ENCODE peak calls at places on chromosomes 5 and 9, in eight cellular contexts. P is HepG2; T is CD4-positive, alpha-beta T cell; L is right atrium auricular region; H is naive thymus-derived CD4-positive, alpha-beta T cell; M is HCT116; O is H9; Y is esophagus squamous epithelium. R is an unnamed sample. For H3K27me3, the result is how much of the 10 kb centered on the place peaks cover.

GRCh38 chr9:9523476-9523875 is 1089.3 kb downstream of the PTPRD start:
- DNase-seq in Y (no peak), P (no peak), O (no peak), H (no peak), M (no peak), L (no peak), T (no peak), R (no peak)

GRCh38 chr5:15992918-15993317 is 186.7 kb downstream of the MARCHF11 start:
- DNase-seq in Y (no peak), P (no peak), L (no peak), H (no peak), M (no peak), O (no peak), T (no peak), R (no peak)

GRCh38 chr5:172403191-172403794 is 51.0 kb downstream of the SH3PXD2B start:
- DNase-seq in Y (no peak), L (peak), M (no peak), H (no peak), T (no peak), O (no peak), P (no peak), R (no peak)

GRCh38 chr5:90644132-90644531 is 85.5 kb downstream of the ADGRV1 start:
- DNase-seq in T (no peak), L (no peak), M (no peak), Y (no peak), P (no peak), H (no peak), O (no peak), R (no peak)

GRCh38 chr9:12464910-12465512 is 228.2 kb upstream of the TYRP1 start:
- DNase-seq in M (no peak), L (no peak), H (no peak), T (no peak), Y (no peak), O (no peak), P (peak), R (no peak)

GRCh38 chr9:2093920-2094597 is 78.9 kb downstream of the SMARCA2 start:
- DNase-seq in T (no peak), L (no peak), O (peak), H (no peak), P (no peak), M (no peak), Y (no peak), R (peak)

GRCh38 chr5:139749242-139749641 is 46.4 kb upstream of the PSD2 start:
- DNase-seq in H (no peak), M (no peak), O (no peak), T (no peak), P (no peak), Y (no peak), L (no peak), R (no peak)

GRCh38 chr5:16505140-16505891 is 39.7 kb upstream of the ZNF622 start:
- DNase-seq in L (no peak), H (no peak), Y (no peak), T (no peak), P (no peak), O (no peak), M (no peak), R (no peak)

GRCh38 chr5:76813982-76814562 is 4.8 kb upstream of the F2RL1 start:
- DNase-seq in O (no peak), P (peak), Y (no peak), M (peak), T (no peak), H (no peak), L (no peak), R (peak)

GRCh38 chr9:93918071-93918470 is 37.1 kb downstream of the BARX1 start:
- DNase-seq in L (no peak), P (no peak), Y (no peak), H (no peak), M (no peak), O (no peak), T (no peak), R (no peak)

GRCh38 chr9:114902773-114903589 is 27.4 kb downstream of the TNFSF8 start:
- DNase-seq in M (no peak), H (no peak), T (no peak), P (no peak), O (no peak), Y (no peak), L (no peak), R (no peak)

GRCh38 chr9:122723690-122724089 is at the start of gene OR1L4:
- DNase-seq in O (no peak), P (no peak), Y (no peak), L (no peak), M (no peak), T (no peak), H (no peak), R (no peak)

GRCh38 chr9:111233963-111234362 is 96.1 kb downstream of the OR2K2 start:
- DNase-seq in P (no peak), L (no peak), H (no peak), Y (no peak), T (no peak), M (no peak), O (no peak), R (no peak)

GRCh38 chr5:51567636-51568035 is 184.4 kb downstream of the ISL1 start:
- DNase-seq in Y (no peak), O (no peak), H (no peak), T (no peak), L (no peak), M (no peak), P (no peak), R (no peak)

GRCh38 chr9:34884732-34885131 is 73.4 kb upstream of the PHF24 start:
- DNase-seq in Y (no peak), L (no peak), M (no peak), P (no peak), H (no peak), O (no peak), T (no peak), R (no peak)

GRCh38 chr9:116208417-116209232 is 55.0 kb downstream of the PAPPA start:
- DNase-seq in M (no peak), T (no peak), H (no peak), Y (no peak), P (no peak), L (no peak), O (no peak), R (no peak)

GRCh38 chr5:42810905-42811590 is 644 bp downstream of the SELENOP start:
- DNase-seq in O (no peak), M (no peak), P (no peak), Y (no peak), T (no peak), L (no peak), H (no peak), R (no peak)
- H3K27me3 ChIP-seq in O (under half), M (under half), P (under half), Y (under half), T (under half), L (under half), H (under half), R (under half)

GRCh38 chr9:135762921-135763320 is 60.9 kb downstream of the KCNT1 start:
- DNase-seq in L (no peak), M (no peak), O (no peak), H (no peak), Y (no peak), T (no peak), P (no peak), R (no peak)

GRCh38 chr9:135764731-135765130 is 62.7 kb downstream of the KCNT1 start:
- DNase-seq in O (no peak), M (no peak), L (no peak), H (no peak), Y (no peak), P (no peak), T (no peak), R (no peak)

GRCh38 chr9:135765416-135765815 is 63.4 kb downstream of the KCNT1 start:
- DNase-seq in T (no peak), P (no peak), Y (no peak), M (no peak), L (no peak), O (no peak), H (no peak), R (no peak)

GRCh38 chr9:135761845-135762168 is 59.8 kb downstream of the KCNT1 start:
- DNase-seq in T (no peak), H (no peak), L (no peak), M (no peak), P (no peak), Y (no peak), O (no peak), R (no peak)

DNA sequence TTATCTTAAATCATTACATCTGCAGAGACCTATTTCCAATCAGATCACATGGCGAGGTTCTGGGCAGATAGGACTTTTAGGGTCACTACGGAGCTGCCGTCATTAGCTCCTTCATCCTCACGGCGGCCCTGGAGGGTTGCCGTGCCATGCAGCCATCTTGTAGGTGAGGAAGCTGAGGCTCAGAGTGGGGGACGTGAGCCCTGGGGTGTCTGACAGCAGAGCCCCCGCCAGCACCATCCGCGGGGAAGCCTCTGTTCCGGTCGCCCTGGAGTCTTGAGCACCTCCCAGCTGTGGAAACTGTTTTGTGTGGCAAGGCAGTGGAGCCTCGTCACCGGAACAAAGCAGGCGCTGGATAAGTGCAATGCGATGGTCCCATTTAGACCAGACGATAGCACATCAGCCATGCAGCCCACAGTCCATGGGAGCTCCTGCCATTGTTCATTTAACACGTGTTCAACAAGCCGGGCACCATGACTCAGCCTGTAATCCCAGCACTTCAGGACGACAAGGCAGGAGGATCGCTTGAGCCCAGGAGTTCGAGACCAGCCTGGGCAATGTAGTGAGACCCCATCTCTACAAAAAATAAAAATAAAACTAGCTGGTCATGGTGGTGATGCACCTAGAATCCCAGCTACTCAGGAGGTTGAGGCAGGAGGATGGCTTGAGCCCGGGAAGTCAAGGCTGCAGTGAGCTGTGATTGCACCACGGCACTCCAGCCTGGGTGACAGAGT is 61.9 kb downstream of the KCNT1 start:
- DNase-seq in T (no peak), M (no peak), O (no peak), H (no peak), Y (no peak), L (no peak), P (no peak), R (no peak)
- H3K27me3 ChIP-seq in T (under half), M (under half), O (under half), H (under half), Y (under half), L (under half), P (under half), R (under half)

GRCh38 chr5:154472871-154473580 is 5.0 kb downstream of the HAND1 start:
- DNase-seq in Y (no peak), H (no peak), T (no peak), P (no peak), L (no peak), O (peak), M (no peak), R (no peak)
- H3K27me3 ChIP-seq in Y (under half), H (under half), T (half or more), P (under half), L (under half), O (half or more), M (under half), R (half or more)

GRCh38 chr9:70066874-70067273 is 23.2 kb downstream of the MAMDC2 start:
- DNase-seq in P (no peak), O (no peak), H (no peak), L (no peak), M (no peak), Y (no peak), T (no peak), R (no peak)

GRCh38 chr9:70073756-70074155 is 30.1 kb downstream of the MAMDC2 start:
- DNase-seq in Y (no peak), O (no peak), M (no peak), T (no peak), P (no peak), L (no peak), H (no peak), R (no peak)

GRCh38 chr9:70073193-70073592 is 29.5 kb downstream of the MAMDC2 start:
- DNase-seq in L (no peak), Y (no peak), M (no peak), O (no peak), T (no peak), P (no peak), H (no peak), R (no peak)

GRCh38 chr9:70066418-70066817 is 22.8 kb downstream of the MAMDC2 start:
- DNase-seq in P (no peak), Y (no peak), H (no peak), M (no peak), O (no peak), L (no peak), T (no peak), R (no peak)

GRCh38 chr9:70069734-70070133 is 26.1 kb downstream of the MAMDC2 start:
- DNase-seq in Y (no peak), H (no peak), L (no peak), P (no peak), T (no peak), O (no peak), M (no peak), R (no peak)
- H3K27me3 ChIP-seq in Y (under half), H (under half), L (under half), P (under half), T (under half), O (under half), M (under half), R (under half)

DNA sequence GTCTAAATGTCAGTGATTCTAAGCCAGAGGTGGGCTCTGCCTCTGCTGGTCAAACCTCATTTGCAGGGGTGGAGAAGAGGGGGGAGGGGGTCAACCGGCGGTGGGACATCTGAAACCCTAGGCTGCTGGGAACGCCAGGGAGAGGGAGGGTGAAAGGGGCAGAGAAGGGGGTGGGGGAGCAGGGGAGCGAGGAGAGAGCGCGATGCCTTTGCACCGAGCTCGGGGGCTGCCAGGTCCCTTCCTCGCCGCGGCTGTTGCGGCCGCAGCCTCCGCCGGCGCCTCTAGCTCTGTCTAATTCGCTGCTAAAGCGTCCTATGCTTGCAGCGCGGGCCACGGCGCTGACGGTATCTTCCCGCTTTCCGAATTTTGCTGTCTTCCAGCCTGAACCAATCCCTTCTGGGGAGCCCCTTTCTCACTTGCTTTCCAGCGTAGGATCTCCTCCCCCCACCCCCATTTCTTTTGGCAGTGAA is at the start of gene FGF10:
- DNase-seq in L (no peak), H (no peak), M (no peak), O (peak), P (no peak), Y (no peak), T (no peak), R (no peak)
- H3K27me3 ChIP-seq in L (under half), H (under half), M (under half), O (under half), P (under half), Y (under half), T (under half), R (under half)

GRCh38 chr5:69268899-69269298 is 34.2 kb downstream of the CDK7 start:
- DNase-seq in O (no peak), T (no peak), H (no peak), L (no peak), Y (no peak), M (no peak), P (no peak), R (no peak)
- H3K27me3 ChIP-seq in O (under half), T (under half), H (under half), L (under half), Y (under half), M (under half), P (under half), R (under half)